ENCODE peak calls at places on chromosomes 16 and 17, in six cellular contexts. L, I, A, Q, Z and C are unnamed samples.

GRCh38 chr17:4859816-4860625 is 26.9 kb downstream of the MINK1 start:
- DNase-seq in Q (no peak), I (no peak), A (no peak), Z (no peak), L (no peak), C (no peak)

GRCh38 chr17:49434821-49435581 is 20.3 kb upstream of the PHB1 start:
- DNase-seq in I (peak; percentile 56), L (peak; percentile 73), Z (peak; percentile 84), A (peak; percentile 75), Q (peak; percentile 55), C (peak; percentile 11)

GRCh38 chr16:50137268-50137667 is 15.8 kb upstream of the TENT4B start:
- DNase-seq in L (no peak), I (no peak), A (no peak), Q (no peak), Z (no peak), C (no peak)

GRCh38 chr17:58337126-58337599 is 8.6 kb upstream of the TSPOAP1 start:
- DNase-seq in Z (no peak), Q (no peak), L (no peak), I (no peak), A (no peak), C (no peak)

GRCh38 chr17:50683434-50684287 is 24.1 kb downstream of the ANKRD40 start:
- DNase-seq in L (no peak), Z (peak; percentile 20), A (no peak), I (no peak), Q (no peak), C (no peak)

GRCh38 chr16:86584726-86585721 is 6.7 kb downstream of the FOXL1 start:
- DNase-seq in Z (no peak), I (no peak), L (peak; percentile 54), Q (no peak), A (no peak), C (no peak)

GRCh38 chr16:84115919-84116719 is 623 bp downstream of the MBTPS1 start:
- DNase-seq in Z (no peak), A (peak; percentile 73), Q (peak; percentile 46), L (peak; percentile 36), I (no peak), C (peak; percentile 39)

GRCh38 chr16:69077251-69077650 is 28.2 kb upstream of the HAS3 start:
- DNase-seq in Q (no peak), L (peak; percentile 56), Z (no peak), A (no peak), I (no peak), C (no peak)

GRCh38 chr16:15704545-15704987 is 54.5 kb downstream of the NDE1 start:
- DNase-seq in I (peak; percentile 91), Z (peak; percentile 76), Q (peak; percentile 10), A (peak; percentile 67), L (peak; percentile 75), C (peak; percentile 44)

GRCh38 chr16:21276090-21276489 is 2.0 kb downstream of the CRYM start:
- DNase-seq in Z (no peak), A (no peak), Q (no peak), L (no peak), I (no peak), C (no peak)